ENCODE peak calls at places on chromosomes 1 and 21, in seven cellular contexts. E is left ventricle myocardium superior; O is mucosa of descending colon; C is left kidney; A is AG04450; L is uterus; Q is activated naive CD4-positive, alpha-beta T cell treated with anti-CD3 and anti-CD28 coated beads, Interleukin-2, amount 10 ng/mL, durations not matched to agents 7 days and 5 days. D is an unnamed sample.

GRCh38 chr1:9201421-9202239 is 32.9 kb upstream of the H6PD start:
- DNase-seq in E (no peak), O (no peak), C (peak; percentile 66), A (no peak), L (peak; percentile 57), Q (peak; percentile 34), D (no peak)

GRCh38 chr1:213960963-213961362 is 26.8 kb upstream of the PROX1 start:
- DNase-seq in E (no peak), O (no peak), C (no peak), A (no peak), L (no peak), Q (no peak), D (no peak)

GRCh38 chr21:39318091-39318959 is 4.9 kb upstream of the BRWD1 start:
- DNase-seq in E (no peak), O (no peak), C (no peak), A (no peak), L (no peak), Q (no peak), D (no peak)

GRCh38 chr1:93014156-93014555 is 52.9 kb upstream of the DIPK1A start:
- DNase-seq in E (no peak), O (no peak), C (no peak), A (no peak), L (no peak), Q (no peak), D (no peak)

GRCh38 chr1:15382601-15383518 is 26.8 kb upstream of the EFHD2 start:
- DNase-seq in E (no peak), O (no peak), C (no peak), A (no peak), L (no peak), Q (no peak), D (no peak)

GRCh38 chr1:156249593-156249992 is 1.7 kb upstream of the PAQR6 start:
- DNase-seq in E (no peak), O (no peak), C (no peak), A (no peak), L (no peak), Q (no peak), D (no peak)

GRCh38 chr1:97632075-97632474 is 288.8 kb downstream of the DPYD start:
- DNase-seq in E (no peak), O (no peak), C (peak; percentile 51), A (peak; percentile 7), L (no peak), Q (no peak), D (peak; percentile 22)

GRCh38 chr1:205576805-205577761 is 54.7 kb downstream of the ELK4 start:
- DNase-seq in E (no peak), O (peak; percentile 5), C (no peak), A (no peak), L (no peak), Q (no peak), D (no peak)

GRCh38 chr1:67853704-67854103 is 20.4 kb upstream of the GNG12 start:
- DNase-seq in E (peak; percentile 76), O (peak; percentile 80), C (peak; percentile 82), A (no peak), L (peak; percentile 56), Q (no peak), D (peak; percentile 6)

GRCh38 chr1:203278087-203278884 is 27.0 kb upstream of the BTG2 start:
- DNase-seq in E (peak; percentile 98), O (peak; percentile 76), C (peak; percentile 87), A (peak; percentile 59), L (peak; percentile 97), Q (peak; percentile 40), D (no peak)

GRCh38 chr1:226047495-226047894 is 15.0 kb upstream of the H3-3A start:
- DNase-seq in E (no peak), O (no peak), C (no peak), A (no peak), L (no peak), Q (no peak), D (no peak)